ENCODE peak calls at places on chromosomes 12 and 14, in four cellular contexts. G is activated CD4-positive, alpha-beta T cell treated with anti-CD3 and anti-CD28 coated beads, Interleukin-2, amount 10 ng/mL, durations not matched to agents 7 days and 5 days; P is HT1080; K is cerebellar cortex. L is an unnamed sample.

GRCh38 chr12:6426882-6427671 is 17.7 kb upstream of the CD27 start:
- DNase-seq in G (peak; percentile 86), P (no peak), K (no peak), L (no peak)

GRCh38 chr14:104081951-104082464 is 3.5 kb upstream of the ASPG start:
- DNase-seq in P (no peak), K (no peak), G (no peak), L (no peak)

GRCh38 chr14:55847766-55848165 is 267.8 kb downstream of the KTN1 start:
- DNase-seq in K (no peak), G (no peak), P (peak; percentile 13), L (no peak)

GRCh38 chr14:90454041-90455000 is 57.5 kb downstream of the CALM1 start:
- DNase-seq in K (peak; percentile 97), G (no peak), P (peak; percentile 55), L (peak; percentile 98)

GRCh38 chr12:124036117-124037109 is 63.4 kb downstream of the ZNF664 start:
- DNase-seq in G (peak; percentile 39), K (peak; percentile 67), P (peak; percentile 39), L (peak; percentile 67)

GRCh38 chr12:11085419-11085818 is 6.7 kb downstream of the TAS2R43 start:
- DNase-seq in G (peak; percentile 7), K (no peak), P (no peak), L (no peak)

GRCh38 chr14:72962829-72963312 is 36.6 kb downstream of the DCAF4 start:
- DNase-seq in G (no peak), K (peak; percentile 44), P (peak; percentile 95), L (peak; percentile 11)

GRCh38 chr12:51415931-51416330 is 8.7 kb upstream of the SLC4A8 start:
- DNase-seq in P (no peak), G (no peak), K (no peak), L (no peak)

GRCh38 chr14:68306934-68307758 is 485.7 kb downstream of the ZFP36L1 start:
- DNase-seq in P (no peak), G (no peak), K (no peak), L (no peak)

GRCh38 chr12:113461666-113462065 is 10.0 kb downstream of the LHX5 start:
- DNase-seq in G (no peak), P (no peak), K (peak; percentile 22), L (no peak)

GRCh38 chr12:52372216-52373154 is 5.2 kb upstream of the KRT85 start:
- DNase-seq in G (peak; percentile 62), P (peak; percentile 76), K (peak; percentile 48), L (peak; percentile 32)

GRCh38 chr12:104680506-104680905 is 223.8 kb downstream of the CHST11 start:
- DNase-seq in K (no peak), G (no peak), P (no peak), L (no peak)

GRCh38 chr12:111570090-111570961 is 28.8 kb downstream of the ATXN2 start:
- DNase-seq in G (no peak), P (peak; percentile 92), K (no peak), L (no peak)

GRCh38 chr14:24071144-24071697 is at the start of gene CPNE6:
- DNase-seq in K (peak; percentile 81), G (no peak), P (no peak), L (peak; percentile 88)

GRCh38 chr12:104303538-104304151 is at the start of gene EID3:
- DNase-seq in G (peak; percentile 91), K (peak; percentile 74), P (no peak), L (peak; percentile 85)

GRCh38 chr12:59076611-59077010 is 156.3 kb upstream of the LRIG3 start:
- DNase-seq in P (no peak), K (no peak), G (no peak), L (no peak)

GRCh38 chr14:25803419-25804018 is 753.6 kb upstream of the STXBP6 start:
- DNase-seq in K (no peak), P (no peak), G (no peak), L (no peak)

GRCh38 chr12:56749853-56750252 is 2.3 kb downstream of the PRIM1 start:
- DNase-seq in P (no peak), G (no peak), K (no peak), L (no peak)

GRCh38 chr14:24283796-24284460 is 12.5 kb upstream of the RABGGTA start:
- DNase-seq in P (no peak), G (no peak), K (no peak), L (no peak)

GRCh38 chr12:62783881-62784280 is 151.1 kb downstream of the PPM1H start:
- DNase-seq in G (no peak), K (peak; percentile 95), P (no peak), L (peak; percentile 96)

GRCh38 chr12:117035287-117035686 is 63.9 kb downstream of the TESC start:
- DNase-seq in K (no peak), G (no peak), P (no peak), L (no peak)

GRCh38 chr14:93057586-93058280 is 58.0 kb downstream of the ITPK1 start:
- DNase-seq in P (no peak), G (no peak), K (no peak), L (no peak)

GRCh38 chr14:92551066-92551841 is 37.7 kb downstream of the RIN3 start:
- DNase-seq in K (no peak), G (no peak), P (no peak), L (no peak)

GRCh38 chr14:101519090-101519489 is 42.2 kb upstream of the DIO3 start:
- DNase-seq in P (no peak), G (no peak), K (no peak), L (no peak)

GRCh38 chr12:108821407-108822397 is 35.7 kb downstream of the SSH1 start:
- DNase-seq in P (peak; percentile 64), G (no peak), K (no peak), L (no peak)